ENCODE peak calls at places on chromosomes 6 and 20, in four cellular contexts. E is mesenchymal stem cell, K is heart left ventricle, U is left lung. D is an unnamed sample.

GRCh38 chr6:79167931-79168694 is 66.4 kb downstream of the HMGN3 start:
- DNase-seq in E (peak), K (no peak), U (no peak), D (peak)

GRCh38 chr20:56683077-56683865 is 54.2 kb downstream of the TFAP2C start:
- DNase-seq in E (no peak), K (no peak), U (no peak), D (no peak)

GRCh38 chr6:111342913-111343312 is 140.1 kb downstream of the REV3L start:
- DNase-seq in E (no peak), K (no peak), U (no peak), D (no peak)

GRCh38 chr20:9185511-9185910 is 116.6 kb downstream of the PLCB4 start:
- DNase-seq in E (peak), K (no peak), U (no peak), D (peak)

GRCh38 chr6:118012944-118013343 is 105.9 kb downstream of the SLC35F1 start:
- DNase-seq in E (no peak), K (no peak), U (no peak), D (no peak)

GRCh38 chr6:45677381-45677992 is 299.8 kb upstream of the SUPT3H start:
- DNase-seq in E (peak), K (peak), U (no peak), D (peak)

GRCh38 chr20:59258103-59258705 is 42.2 kb upstream of the EDN3 start:
- DNase-seq in E (no peak), K (no peak), U (no peak), D (no peak)

GRCh38 chr20:61997891-61998290 is 67.8 kb downstream of the TAF4 start:
- DNase-seq in E (no peak), K (no peak), U (no peak), D (no peak)

GRCh38 chr6:120411394-120411793 is 922.9 kb downstream of the TBC1D32 start:
- DNase-seq in E (no peak), K (no peak), U (no peak), D (no peak)

GRCh38 chr6:136599324-136600011 is 49.2 kb upstream of the MAP7 start:
- DNase-seq in E (no peak), K (peak), U (no peak), D (no peak)

DNA sequence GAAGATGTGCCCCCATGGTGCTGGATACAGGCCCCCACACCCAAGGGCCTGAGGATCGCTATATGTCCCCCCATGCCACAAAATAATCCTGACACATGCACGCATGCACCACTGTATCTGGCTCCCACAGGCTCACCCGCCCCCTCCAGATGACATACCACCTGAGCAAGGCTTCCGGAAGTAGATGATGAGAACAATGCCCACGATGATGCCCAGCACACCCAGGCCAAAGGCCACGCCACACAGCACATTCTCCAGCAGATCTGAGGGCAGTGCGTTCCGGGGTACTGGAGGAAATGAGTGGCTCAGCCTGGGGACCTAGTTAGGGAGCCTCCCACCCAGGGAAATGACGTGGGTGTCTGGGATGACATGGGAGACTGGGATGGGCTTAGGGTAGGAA is 3.8 kb downstream of the HLA-DMA start:
- DNase-seq in E (no peak), K (no peak), U (no peak), D (no peak)
- H3K4me3 ChIP-seq in E (no peak), K (no peak), U (no peak), D (no peak)

GRCh38 chr6:75494290-75494689 is 690 bp upstream of the FILIP1 start:
- DNase-seq in E (peak), K (no peak), U (no peak), D (no peak)
- H3K27ac ChIP-seq in E (peak), K (peak), U (peak), D (no peak)

DNA sequence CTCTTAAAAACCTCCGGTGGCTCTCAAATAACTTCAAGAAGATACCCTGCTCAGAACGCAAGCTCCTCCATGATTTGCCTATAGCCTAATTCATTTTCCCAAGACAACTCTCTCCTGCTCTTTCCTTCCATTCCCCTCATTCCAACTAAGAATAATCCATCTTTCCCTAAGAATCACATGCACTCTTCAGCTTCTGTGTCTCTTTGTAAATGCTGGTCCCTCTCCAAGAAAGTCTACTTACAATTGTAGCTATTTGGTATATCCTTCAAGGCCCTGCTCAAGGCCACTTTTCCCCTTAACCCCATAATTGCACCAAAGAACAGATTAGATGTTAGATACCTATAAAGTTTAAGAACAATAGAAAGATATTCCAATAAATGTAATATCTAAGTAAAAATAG is 7.4 kb upstream of the HEY2 start:
- DNase-seq in E (no peak), K (no peak), U (no peak), D (no peak)
- H3K4me3 ChIP-seq in E (no peak), K (no peak), U (no peak), D (no peak)

GRCh38 chr6:36131517-36132220 is 1.4 kb downstream of the MAPK13 start:
- DNase-seq in E (peak), K (no peak), U (no peak), D (peak)
- H3K27ac ChIP-seq in E (no peak), K (no peak), U (peak), D (peak)

DNA sequence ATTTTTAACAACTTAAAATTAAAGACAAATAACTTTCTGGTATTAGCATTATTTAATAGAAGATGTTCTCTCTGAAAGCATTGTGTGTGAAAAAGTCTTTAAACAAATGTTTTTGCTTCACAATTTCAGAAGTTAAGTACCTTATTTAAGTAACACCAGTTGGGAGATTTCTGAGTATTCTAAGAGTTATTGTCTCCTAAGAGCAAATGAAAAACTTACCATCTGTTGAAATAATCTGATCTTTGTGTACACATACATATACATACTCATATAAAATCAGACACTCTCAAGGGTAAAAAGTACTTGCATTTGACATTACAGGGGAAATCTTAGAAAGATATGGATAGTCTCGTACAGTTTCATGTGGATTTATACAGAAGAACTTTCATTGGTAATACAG is 2.4 kb downstream of the BTBD3 start:
- DNase-seq in E (no peak), K (no peak), U (no peak), D (no peak)
- H3K4me3 ChIP-seq in E (peak), K (peak), U (peak), D (no peak)

DNA sequence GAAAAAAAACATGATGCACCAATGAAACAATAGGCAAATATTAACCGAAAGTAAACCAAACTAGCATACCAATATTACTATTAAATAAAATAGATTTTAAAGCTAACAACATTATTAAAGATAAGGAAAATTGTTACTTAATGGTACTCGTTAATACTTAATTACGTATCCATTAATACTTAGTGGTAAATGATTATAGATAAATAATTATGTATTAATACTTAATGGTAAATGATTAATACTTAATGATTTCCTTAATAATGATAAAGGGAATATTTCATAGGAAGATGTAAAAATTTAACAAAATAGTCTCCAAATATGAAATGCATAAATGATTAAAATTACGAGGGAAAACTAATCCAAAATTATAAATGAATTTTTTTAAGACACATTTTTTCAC is 278.9 kb downstream of the PHACTR1 start:
- DNase-seq in E (no peak), K (no peak), U (no peak), D (no peak)
- H3K27ac ChIP-seq in E (no peak), K (no peak), U (no peak), D (no peak)

DNA sequence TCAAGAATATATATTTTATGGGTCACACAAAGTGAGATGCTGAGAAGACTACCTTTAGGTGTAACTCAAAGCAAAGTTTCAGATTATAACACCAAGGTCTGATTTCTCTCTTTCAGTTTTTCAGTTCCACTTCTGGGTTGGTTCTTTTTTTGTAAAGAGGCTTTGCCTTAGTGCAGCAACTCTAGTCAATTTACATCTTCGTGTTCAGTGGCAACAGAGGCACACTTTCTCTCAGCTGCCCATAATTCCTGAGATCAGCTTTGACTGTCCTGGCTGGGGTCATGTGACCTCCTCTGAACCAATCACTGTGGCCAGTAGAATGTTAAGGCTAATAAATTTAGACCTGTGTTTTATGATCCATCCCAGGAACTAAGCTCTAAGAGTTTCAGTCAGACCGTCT is 120.2 kb downstream of the TINAG start:
- DNase-seq in E (no peak), K (no peak), U (no peak), D (no peak)
- H3K4me3 ChIP-seq in E (no peak), K (no peak), U (no peak), D (no peak)

D was measured in brain microvascular endothelial cell.